ENCODE peak calls at places on chromosome 11, in six cellular contexts. V is ascending aorta, X is OCI-LY7, T is IMR-90, L is brain microvascular endothelial cell, P is fibroblast of lung. H is an unnamed sample.

GRCh38 chr11:11731311-11732083 is 109.7 kb upstream of the GALNT18 start:
- DNase-seq in L (peak), P (peak), V (no peak), X (no peak), T (peak), H (peak)

GRCh38 chr11:26227883-26228502 is 103.9 kb upstream of the ANO3 start:
- DNase-seq in V (no peak), P (no peak), X (peak), L (no peak), T (no peak), H (no peak)

GRCh38 chr11:104728927-104729326 is 169.3 kb downstream of the CASP12 start:
- DNase-seq in V (no peak), L (no peak), P (no peak), T (no peak), X (no peak), H (no peak)

GRCh38 chr11:10651579-10652361 is 41.8 kb downstream of the IRAG1 start:
- DNase-seq in V (no peak), P (peak), L (no peak), T (no peak), X (no peak), H (no peak)

GRCh38 chr11:59011672-59012071 is 72.4 kb downstream of the GLYATL1 start:
- DNase-seq in P (no peak), L (no peak), T (no peak), V (no peak), X (peak), H (no peak)

GRCh38 chr11:78659326-78660319 is 85.0 kb upstream of the NARS2 start:
- DNase-seq in V (no peak), P (no peak), L (no peak), T (no peak), X (no peak), H (no peak)

GRCh38 chr11:21794306-21794705 is 398.6 kb upstream of the ANO5 start:
- DNase-seq in V (no peak), X (no peak), L (no peak), P (no peak), T (no peak), H (no peak)

GRCh38 chr11:86588566-86589090 is 83.8 kb downstream of the ME3 start:
- DNase-seq in L (no peak), V (no peak), X (no peak), P (peak), T (no peak), H (no peak)

GRCh38 chr11:57648791-57649735 is 649 bp downstream of the YPEL4 start:
- DNase-seq in P (peak), X (peak), V (no peak), T (no peak), L (no peak), H (no peak)

GRCh38 chr11:126607374-126607773 is 251.9 kb downstream of the ST3GAL4 start:
- DNase-seq in L (peak), T (peak), P (peak), X (peak), V (no peak), H (peak)

GRCh38 chr11:126606484-126606883 is 251.0 kb downstream of the ST3GAL4 start:
- DNase-seq in P (no peak), T (no peak), X (no peak), V (no peak), L (no peak), H (no peak)

GRCh38 chr11:126611438-126611837 is 256.0 kb downstream of the ST3GAL4 start:
- DNase-seq in T (no peak), P (no peak), V (no peak), L (no peak), X (no peak), H (no peak)

GRCh38 chr11:126608626-126609010 is 253.1 kb downstream of the ST3GAL4 start:
- DNase-seq in X (no peak), V (no peak), T (no peak), L (no peak), P (no peak), H (no peak)

DNA sequence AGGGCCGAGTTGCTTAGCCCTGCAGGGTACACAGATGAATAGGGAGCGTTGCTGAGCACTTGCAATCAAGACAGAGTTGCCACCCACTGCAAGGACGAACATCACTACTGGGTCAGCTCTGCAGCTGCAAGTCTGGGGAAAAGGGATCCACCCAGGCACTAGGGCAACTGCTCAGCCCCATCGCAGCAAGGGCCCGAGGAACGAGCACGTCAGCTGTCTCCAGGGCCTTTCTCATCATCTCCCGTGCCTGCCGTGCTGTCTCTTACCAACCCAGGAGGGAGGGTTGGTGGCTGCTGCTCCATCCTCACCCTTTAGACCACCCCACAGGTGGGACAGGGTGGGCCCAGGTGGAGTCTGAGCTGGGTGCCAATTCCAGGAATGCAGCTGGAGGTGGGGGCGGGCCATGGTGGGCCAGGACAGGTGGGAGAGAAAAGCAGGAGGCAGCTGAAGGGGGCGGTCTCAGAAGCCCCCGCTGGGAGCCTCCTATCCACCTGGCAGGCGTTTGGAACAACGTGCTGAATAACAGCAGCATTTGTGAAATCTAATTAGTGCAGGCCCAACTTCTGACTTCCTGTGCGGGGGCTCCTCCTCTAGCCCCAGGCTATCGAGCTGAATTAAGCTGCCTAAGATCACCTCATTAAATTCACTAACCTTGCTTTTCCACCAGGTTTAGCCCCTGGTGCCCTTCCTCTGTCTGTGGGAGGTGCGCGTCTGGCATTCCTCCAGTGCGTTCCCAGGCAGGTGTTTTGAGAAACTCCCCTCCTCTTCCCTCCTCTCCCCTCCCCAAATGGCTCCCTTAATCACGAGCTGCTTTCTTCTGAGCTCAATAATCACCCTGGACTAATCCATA is 252.5 kb downstream of the ST3GAL4 start:
- DNase-seq in T (no peak), X (no peak), V (no peak), L (no peak), P (no peak), H (no peak)
- H3K27ac ChIP-seq in T (no peak), X (no peak), V (no peak), L (no peak), P (no peak), H (no peak)

GRCh38 chr11:76732643-76733042 is 50.5 kb upstream of the TSKU start:
- DNase-seq in V (no peak), L (no peak), T (no peak), P (no peak), X (no peak), H (no peak)
- TF ChIP-seq CTCF in V (no peak), L (no peak), T (no peak), P (no peak), X (no peak), H (no peak)

DNA sequence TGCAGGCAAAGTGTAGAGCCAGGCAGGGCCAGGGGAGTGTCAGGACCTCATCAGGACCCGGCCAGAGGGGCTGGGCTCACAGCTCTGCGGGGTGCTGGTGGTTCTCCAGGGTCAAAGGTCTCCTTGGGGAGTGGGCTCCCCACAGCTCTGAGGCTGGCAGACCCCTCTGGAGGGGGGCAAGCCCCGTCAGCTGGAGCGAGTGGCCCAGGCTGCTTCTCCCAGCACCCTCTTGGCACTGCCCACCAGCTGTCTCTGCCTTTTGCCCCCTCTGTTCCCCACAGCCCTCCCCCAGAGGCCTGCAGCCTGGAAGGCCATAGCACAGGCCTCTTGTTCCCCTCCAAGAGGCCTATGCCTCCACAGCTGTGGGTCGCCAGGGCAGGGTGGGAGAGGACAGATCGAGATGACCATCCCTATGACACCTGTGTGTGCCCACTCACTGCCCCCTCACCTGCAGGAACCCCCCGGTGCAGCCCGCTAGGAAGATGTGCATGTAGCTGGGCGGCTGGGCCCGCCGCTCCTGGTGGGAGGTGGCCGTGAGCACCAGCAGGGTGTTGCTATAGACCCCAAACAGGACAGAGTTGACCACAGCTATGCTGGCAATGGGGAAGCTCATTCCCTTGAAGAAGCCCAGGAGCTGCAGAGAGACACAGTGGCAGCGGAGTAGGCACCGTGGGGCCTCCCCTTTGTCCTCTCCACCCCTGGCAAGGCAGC is 3.4 kb downstream of the SLC25A45 start:
- DNase-seq in V (no peak), T (no peak), X (no peak), L (no peak), P (no peak), H (no peak)
- H3K27ac ChIP-seq in V (no peak), T (no peak), X (no peak), L (no peak), P (no peak), H (no peak)

DNA sequence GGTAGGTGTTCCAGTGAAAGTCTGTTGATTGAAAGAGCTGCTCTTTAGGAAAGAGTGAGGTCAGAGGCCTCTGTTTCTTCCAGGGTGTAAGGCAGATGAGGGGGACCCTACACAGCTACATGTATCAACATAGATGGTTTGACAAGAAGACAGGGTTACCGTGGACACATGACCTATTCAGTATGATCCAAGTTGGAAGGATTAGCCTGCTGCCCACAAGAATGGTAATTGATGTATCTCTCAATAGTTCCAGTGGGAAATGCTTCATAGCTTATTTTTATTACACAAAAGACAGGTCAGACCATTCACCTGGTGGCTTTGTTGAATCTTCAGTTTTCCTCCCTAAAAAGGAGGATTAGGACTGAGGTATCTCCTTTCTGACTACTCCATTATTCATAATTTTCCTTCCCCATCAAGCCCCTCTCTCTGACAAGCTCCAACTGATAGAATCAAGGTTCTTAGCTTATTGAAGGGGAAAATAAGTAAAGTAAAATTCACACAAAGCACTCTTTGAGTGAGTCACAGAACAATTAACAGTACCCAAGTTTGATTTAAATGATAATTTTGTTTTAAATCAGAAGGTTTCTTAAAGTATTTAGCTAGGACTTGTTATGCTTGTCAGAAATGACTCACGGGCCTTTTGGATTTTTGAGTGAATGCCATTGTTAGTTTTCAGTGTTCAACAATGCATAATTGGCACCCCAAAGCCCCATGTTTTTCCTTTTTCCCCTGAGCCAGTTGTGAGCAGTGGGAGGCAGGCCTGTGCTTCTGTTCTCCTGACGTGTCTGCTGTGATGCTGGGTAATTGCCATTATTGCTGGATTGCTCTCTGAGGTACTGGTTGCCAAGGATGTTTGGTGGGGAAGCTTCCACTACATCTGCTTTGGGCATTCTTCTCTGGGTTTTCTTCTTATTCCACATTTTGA is 373.2 kb downstream of the DDX10 start:
- DNase-seq in V (no peak), X (no peak), L (peak), T (peak), P (peak), H (no peak)
- TF ChIP-seq CTCF in V (no peak), X (no peak), L (no peak), T (no peak), P (no peak), H (no peak)